ENCODE peak calls at places on chromosomes 3 and 15, in nine cellular contexts. G is SJSA1, S is neural progenitor cell, D is right cardiac atrium, X is small intestine, A is stomach, K is adrenal gland, Q is cardiac muscle cell, H is mesendoderm. Z is an unnamed sample. For H3K4me1, the result is how much of the 10 kb centered on the place peaks cover.

GRCh38 chr3:176950743-176951142 is 246.5 kb downstream of the TBL1XR1 start:
- DNase-seq in S (no peak), K (no peak), X (no peak), G (no peak), A (no peak), D (no peak), Q (peak), H (no peak), Z (no peak)

GRCh38 chr3:135513106-135514063 is 452.1 kb upstream of the PPP2R3A start:
- DNase-seq in K (peak), X (no peak), Q (peak), G (peak), D (no peak), H (peak), S (no peak), A (no peak), Z (no peak)

GRCh38 chr3:170513674-170514073 is 72.2 kb downstream of the SLC7A14 start:
- DNase-seq in X (no peak), K (no peak), D (no peak), S (no peak), H (no peak), A (no peak), G (no peak), Q (no peak), Z (no peak)

GRCh38 chr3:134453631-134454030 is 32.2 kb downstream of the ANAPC13 start:
- DNase-seq in K (no peak), A (no peak), S (peak), X (no peak), H (peak), Q (peak), D (no peak), G (no peak), Z (no peak)

GRCh38 chr15:98649996-98650870 is 1.9 kb downstream of the IGF1R start:
- DNase-seq in D (peak), Q (no peak), S (peak), X (peak), H (peak), G (peak), K (peak), A (peak), Z (peak)

GRCh38 chr3:186732169-186732766 is 15.1 kb downstream of the KNG1 start:
- DNase-seq in Q (no peak), A (no peak), S (no peak), X (no peak), K (no peak), H (no peak), G (no peak), D (no peak), Z (no peak)

GRCh38 chr15:98160236-98160635 is 199.7 kb downstream of the ARRDC4 start:
- DNase-seq in D (no peak), K (no peak), X (peak), A (no peak), S (no peak), G (no peak), Q (no peak), H (no peak), Z (no peak)

GRCh38 chr3:115913069-115913686 is 289.9 kb downstream of the GAP43 start:
- DNase-seq in D (no peak), G (no peak), A (no peak), Q (no peak), S (no peak), K (no peak), X (no peak), H (peak), Z (no peak)

GRCh38 chr3:32143849-32144757 is 37.7 kb downstream of the GPD1L start:
- DNase-seq in Q (peak), D (no peak), X (peak), H (peak), K (peak), G (peak), S (peak), A (peak), Z (no peak)

GRCh38 chr15:22786868-22787698 is 639 bp downstream of the NIPA1 start:
- DNase-seq in X (peak), K (peak), H (peak), S (peak), D (peak), A (peak), G (peak), Q (peak), Z (no peak)

GRCh38 chr15:73005032-73005431 is 47.2 kb upstream of the NEO1 start:
- DNase-seq in K (no peak), A (no peak), X (no peak), S (no peak), G (no peak), Q (no peak), H (no peak), D (no peak), Z (no peak)

GRCh38 chr3:128392021-128392420 is 74.7 kb downstream of the DNAJB8 start:
- DNase-seq in G (no peak), A (no peak), H (no peak), K (no peak), D (no peak), X (no peak), S (no peak), Q (no peak), Z (no peak)

GRCh38 chr3:181726351-181727121 is 14.8 kb downstream of the SOX2 start:
- DNase-seq in X (no peak), G (peak), H (peak), S (peak), Q (no peak), A (peak), K (no peak), D (no peak), Z (no peak)

GRCh38 chr3:175260145-175260794 is 401.1 kb downstream of the NAALADL2 start:
- DNase-seq in S (no peak), Q (peak), D (no peak), G (peak), A (no peak), H (no peak), K (no peak), X (no peak), Z (no peak)

GRCh38 chr3:153029350-153029749 is 132.7 kb upstream of the RAP2B start:
- DNase-seq in K (no peak), H (no peak), S (no peak), G (no peak), X (no peak), D (no peak), A (no peak), Q (peak), Z (no peak)
- H3K27ac ChIP-seq in K (no peak), H (no peak), S (no peak), G (no peak), X (no peak), D (no peak), A (no peak), Q (no peak), Z (no peak)

GRCh38 chr15:67884009-67884408 is 44.2 kb upstream of the RNU6-1 start:
- DNase-seq in G (no peak), Q (no peak), K (no peak), A (no peak), D (no peak), X (no peak), H (no peak), S (no peak), Z (no peak)
- H3K4me3 ChIP-seq in G (no peak), Q (no peak), K (peak), A (peak), D (peak), X (peak), H (no peak), S (peak), Z (peak)

GRCh38 chr3:46978381-46978780 is 1.1 kb upstream of the NBEAL2 start:
- DNase-seq in G (no peak), K (no peak), Q (no peak), X (no peak), D (peak), S (no peak), A (no peak), H (no peak), Z (peak)

GRCh38 chr3:46979958-46980497 is 562 bp downstream of the NBEAL2 start:
- DNase-seq in Q (no peak), X (no peak), G (no peak), S (no peak), D (peak), K (peak), H (no peak), A (no peak), Z (peak)

GRCh38 chr3:46976326-46977190 is at the start of gene CCDC12:
- DNase-seq in D (peak), A (peak), G (peak), Q (peak), H (peak), X (peak), S (peak), K (peak), Z (peak)

GRCh38 chr3:46977811-46978195 is 1.3 kb upstream of the CCDC12 start:
- DNase-seq in G (no peak), A (no peak), D (peak), S (no peak), H (no peak), Q (no peak), X (no peak), K (no peak), Z (no peak)

GRCh38 chr3:46978985-46979944 is at the start of gene NBEAL2:
- DNase-seq in K (peak), Q (peak), H (peak), S (peak), D (peak), X (peak), G (peak), A (peak), Z (peak)
- H3K4me1 ChIP-seq in K (under half), Q (under half), H (under half), S (under half), D (under half), X (under half), G (under half), A (half or more), Z (half or more)

GRCh38 chr3:30308131-30308530 is 298.3 kb upstream of the TGFBR2 start:
- DNase-seq in Q (peak), S (no peak), X (peak), H (no peak), A (no peak), D (no peak), K (no peak), G (no peak), Z (no peak)
- H3K27ac ChIP-seq in Q (no peak), S (no peak), X (no peak), H (no peak), A (no peak), D (no peak), K (peak), G (no peak), Z (peak)

GRCh38 chr3:64563776-64564175 is 124.0 kb downstream of the ADAMTS9 start:
- DNase-seq in G (no peak), K (no peak), D (no peak), H (no peak), S (peak), A (no peak), Q (no peak), X (no peak), Z (no peak)

GRCh38 chr3:64559658-64560057 is 128.1 kb downstream of the ADAMTS9 start:
- DNase-seq in G (no peak), H (no peak), D (no peak), Q (no peak), X (no peak), A (no peak), K (no peak), S (no peak), Z (no peak)

GRCh38 chr3:64560802-64561502 is 126.8 kb downstream of the ADAMTS9 start:
- DNase-seq in A (no peak), G (no peak), S (no peak), D (no peak), X (no peak), Q (no peak), H (no peak), K (no peak), Z (no peak)

GRCh38 chr3:64561503-64561810 is 126.3 kb downstream of the ADAMTS9 start:
- DNase-seq in A (no peak), K (no peak), H (no peak), S (no peak), G (no peak), Q (no peak), D (peak), X (no peak), Z (no peak)
- H3K4me3 ChIP-seq in A (no peak), K (no peak), H (no peak), S (no peak), G (no peak), Q (no peak), D (no peak), X (no peak), Z (peak)

GRCh38 chr3:12421132-12421531 is 63.1 kb upstream of the TSEN2 start:
- DNase-seq in H (no peak), D (no peak), A (no peak), S (no peak), Q (no peak), K (no peak), G (no peak), X (peak), Z (no peak)

GRCh38 chr3:12424635-12425319 is 59.5 kb upstream of the TSEN2 start:
- DNase-seq in G (no peak), S (no peak), Q (peak), A (no peak), K (no peak), X (peak), H (peak), D (no peak), Z (no peak)

GRCh38 chr3:12423918-12424634 is 60.2 kb upstream of the TSEN2 start:
- DNase-seq in S (no peak), H (peak), Q (peak), K (no peak), X (no peak), D (peak), A (peak), G (no peak), Z (no peak)

GRCh38 chr3:12420393-12420792 is 63.9 kb upstream of the TSEN2 start:
- DNase-seq in K (no peak), A (no peak), H (no peak), G (no peak), S (no peak), X (no peak), D (no peak), Q (no peak), Z (no peak)

DNA sequence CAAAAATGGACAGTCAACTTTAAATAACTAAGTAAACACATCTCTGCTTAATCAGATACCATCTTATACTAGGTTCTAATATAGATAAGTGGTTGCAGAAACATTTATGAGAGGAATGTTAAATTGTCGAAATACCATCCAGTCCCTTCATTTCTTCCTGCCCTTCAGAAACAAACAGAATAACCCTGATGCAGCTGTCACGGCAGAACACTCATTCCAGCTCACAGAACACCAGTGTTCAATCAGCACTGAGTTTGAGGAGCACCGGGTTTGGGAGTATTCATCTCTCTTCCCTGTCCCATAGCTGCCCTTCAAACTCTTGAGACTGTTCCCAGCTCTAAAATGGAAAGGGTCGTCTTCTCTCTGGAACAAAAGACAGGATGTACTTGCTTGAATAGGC is 61.1 kb upstream of the TSEN2 start:
- DNase-seq in H (no peak), K (no peak), Q (no peak), X (no peak), A (no peak), G (no peak), D (no peak), S (no peak), Z (no peak)
- H3K4me1 ChIP-seq in H (under half), K (under half), Q (under half), X (under half), A (under half), G (under half), D (under half), S (under half), Z (under half)

GRCh38 chr3:43870844-43871626 is 180.3 kb downstream of the ABHD5 start:
- DNase-seq in D (no peak), G (no peak), A (no peak), S (no peak), X (no peak), Q (no peak), K (no peak), H (peak), Z (no peak)
- H3K27ac ChIP-seq in D (no peak), G (peak), A (no peak), S (no peak), X (no peak), Q (no peak), K (no peak), H (no peak), Z (no peak)

Z was measured in left ventricle myocardium inferior.